ENCODE peak calls at places on chromosome 9, in ten cellular contexts. N, S, R, V, D, P, Y, O, X and T are unnamed samples.
A peak's percentile ranks its signal among the peaks of the same experiment; 100 is the strongest.

GRCh38 chr9:70613024-70613768 is 198.7 kb upstream of the KLF9 start:
- DNase-seq in N (no peak), S (no peak), R (no peak), V (no peak), D (no peak), P (no peak), Y (no peak), O (no peak), X (no peak), T (no peak)

GRCh38 chr9:82600536-82601271 is 462.2 kb downstream of the RASEF start:
- DNase-seq in N (no peak), S (no peak), R (no peak), V (no peak), D (no peak), P (no peak), Y (no peak), O (no peak), X (no peak), T (no peak)

GRCh38 chr9:93653762-93654161 is 77.4 kb downstream of the PHF2 start:
- DNase-seq in N (no peak), S (no peak), R (no peak), V (no peak), D (peak; percentile 31), P (no peak), Y (peak; percentile 40), O (peak; percentile 1), X (no peak), T (no peak)

GRCh38 chr9:75410405-75410804 is 322.1 kb downstream of the OSTF1 start:
- DNase-seq in N (no peak), S (no peak), R (no peak), V (no peak), D (no peak), P (no peak), Y (no peak), O (no peak), X (no peak), T (no peak)

GRCh38 chr9:131833906-131834305 is 94.0 kb upstream of the RAPGEF1 start:
- DNase-seq in N (no peak), S (no peak), R (peak; percentile 18), V (no peak), D (peak; percentile 0), P (no peak), Y (no peak), O (no peak), X (no peak), T (no peak)

GRCh38 chr9:1267141-1267570 is 217.0 kb downstream of the DMRT2 start:
- DNase-seq in N (no peak), S (no peak), R (no peak), V (no peak), D (no peak), P (no peak), Y (no peak), O (no peak), X (no peak), T (peak; percentile 4)

GRCh38 chr9:10268500-10269485 is 344.0 kb downstream of the PTPRD start:
- DNase-seq in N (peak; percentile 38), S (peak; percentile 50), R (peak; percentile 12), V (no peak), D (no peak), P (no peak), Y (no peak), O (no peak), X (peak; percentile 53), T (no peak)

GRCh38 chr9:109775516-109775915 is 4.5 kb upstream of the PALM2AKAP2 start:
- DNase-seq in N (no peak), S (no peak), R (peak; percentile 76), V (no peak), D (no peak), P (no peak), Y (no peak), O (no peak), X (no peak), T (peak; percentile 47)

GRCh38 chr9:72399391-72399790 is 34.4 kb upstream of the ZFAND5 start:
- DNase-seq in N (no peak), S (no peak), R (no peak), V (no peak), D (no peak), P (no peak), Y (no peak), O (no peak), X (no peak), T (no peak)

GRCh38 chr9:16950051-16950450 is 79.6 kb upstream of the BNC2 start:
- DNase-seq in N (no peak), S (no peak), R (no peak), V (no peak), D (no peak), P (no peak), Y (no peak), O (no peak), X (no peak), T (no peak)

GRCh38 chr9:84101892-84102632 is 121.5 kb downstream of the RMI1 start:
- DNase-seq in N (no peak), S (no peak), R (no peak), V (no peak), D (no peak), P (no peak), Y (no peak), O (no peak), X (no peak), T (peak; percentile 2)

GRCh38 chr9:27331393-27331792 is 34.4 kb upstream of the EQTN start:
- DNase-seq in N (no peak), S (no peak), R (no peak), V (no peak), D (no peak), P (no peak), Y (no peak), O (no peak), X (no peak), T (no peak)

GRCh38 chr9:9912459-9912858 is 700.3 kb downstream of the PTPRD start:
- DNase-seq in N (no peak), S (peak; percentile 46), R (no peak), V (no peak), D (no peak), P (no peak), Y (no peak), O (no peak), X (no peak), T (no peak)

DNA sequence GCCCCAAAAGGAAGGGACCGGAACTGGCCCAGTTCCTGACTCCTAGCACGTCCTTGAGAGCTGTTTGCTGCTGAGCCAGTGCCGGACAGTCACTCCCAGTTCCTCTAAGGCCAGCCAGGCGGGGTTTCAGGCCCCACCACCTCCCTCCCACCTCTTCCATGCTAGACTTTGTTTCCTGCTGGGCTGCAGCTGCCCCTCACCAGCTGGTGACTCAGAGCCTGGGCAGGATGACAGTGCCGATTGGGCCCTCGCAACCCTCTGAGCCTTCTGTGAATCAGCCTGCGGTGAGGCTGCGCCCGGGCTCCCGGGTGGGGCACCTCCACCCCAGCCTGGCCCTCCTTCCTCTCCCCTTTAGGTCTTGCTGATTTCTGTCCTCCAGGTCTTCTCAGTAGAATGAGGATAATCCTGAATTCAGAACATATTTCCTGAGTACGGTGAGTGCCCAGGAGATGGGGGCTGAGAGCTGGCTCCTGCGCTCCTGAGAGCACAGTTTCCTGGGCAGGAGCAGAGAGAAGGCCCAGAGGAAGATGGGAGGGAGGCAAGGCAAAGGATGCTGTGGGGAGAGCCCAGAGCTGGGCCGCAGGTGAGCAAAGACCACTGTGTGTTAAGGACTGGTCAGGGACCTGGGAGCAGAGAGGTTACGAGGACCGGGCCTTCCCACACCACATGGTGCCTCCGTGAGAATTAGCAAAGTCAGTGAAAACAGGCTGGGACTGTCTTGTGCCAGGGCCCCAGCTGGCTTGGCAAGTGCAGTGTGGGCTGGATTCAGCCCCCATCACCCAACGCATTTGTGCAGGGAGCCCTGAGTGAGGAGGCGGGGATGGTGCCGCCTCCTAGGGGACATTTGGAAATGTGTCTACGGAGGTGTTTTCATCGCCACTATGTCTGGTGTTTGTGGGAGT is 32.9 kb upstream of the STXBP1 start:
- DNase-seq in N (peak; percentile 85), S (no peak), R (peak; percentile 98), V (peak; percentile 72), D (peak; percentile 92), P (peak; percentile 92), Y (peak; percentile 91), O (peak; percentile 77), X (peak; percentile 87), T (peak; percentile 100)
- H3K4me3 ChIP-seq in N (no peak overlapping the region), S (no peak overlapping the region), R (peak overlapping the region; percentile 33), V (peak overlapping the region; percentile 44), D (peak overlapping the region; percentile 31), P (peak overlapping the region; percentile 5), Y (peak overlapping the region; percentile 10), O (peak overlapping the region; percentile 24), X (peak overlapping the region; percentile 32), T (peak overlapping the region; percentile 50)

GRCh38 chr9:91198405-91198804 is 163.3 kb downstream of the AUH start:
- DNase-seq in N (no peak), S (no peak), R (no peak), V (no peak), D (no peak), P (no peak), Y (no peak), O (no peak), X (no peak), T (no peak)
- H3K4me3 ChIP-seq in N (no peak overlapping the region), S (no peak overlapping the region), R (no peak overlapping the region), V (no peak overlapping the region), D (no peak overlapping the region), P (no peak overlapping the region), Y (no peak overlapping the region), O (no peak overlapping the region), X (no peak overlapping the region), T (no peak overlapping the region)

DNA sequence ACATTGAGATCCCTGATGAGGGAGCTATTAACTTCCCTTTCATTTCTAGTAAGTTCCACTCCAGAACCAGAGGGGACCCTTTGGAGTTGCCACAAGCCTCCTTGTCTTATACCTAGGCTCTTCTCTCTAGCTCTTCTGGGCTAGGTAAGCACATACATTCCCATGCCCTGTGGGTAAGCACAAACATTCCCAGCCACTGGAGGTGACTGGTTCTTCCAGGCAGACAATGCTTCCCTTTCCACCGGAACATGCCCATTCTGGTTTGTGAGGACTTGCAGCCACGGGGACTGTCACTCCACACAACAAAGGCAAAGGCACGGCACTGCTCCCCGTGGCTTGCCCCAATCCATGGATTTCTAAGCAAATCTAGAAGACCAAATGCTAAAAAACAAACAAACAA is 276.0 kb downstream of the SYK start:
- DNase-seq in N (no peak), S (no peak), R (no peak), V (no peak), D (no peak), P (no peak), Y (no peak), O (no peak), X (no peak), T (no peak)
- H3K4me3 ChIP-seq in N (no peak overlapping the region), S (no peak overlapping the region), R (no peak overlapping the region), V (no peak overlapping the region), D (no peak overlapping the region), P (no peak overlapping the region), Y (no peak overlapping the region), O (no peak overlapping the region), X (no peak overlapping the region), T (no peak overlapping the region)

GRCh38 chr9:127557466-127557869 is 54.6 kb upstream of the STXBP1 start:
- DNase-seq in N (no peak), S (peak; percentile 20), R (no peak), V (no peak), D (no peak), P (no peak), Y (no peak), O (no peak), X (no peak), T (peak; percentile 74)
- H3K4me3 ChIP-seq in N (no peak overlapping the region), S (no peak overlapping the region), R (no peak overlapping the region), V (no peak overlapping the region), D (no peak overlapping the region), P (no peak overlapping the region), Y (no peak overlapping the region), O (no peak overlapping the region), X (peak overlapping the region; percentile 15), T (peak overlapping the region; percentile 12)